ENCODE peak calls at places on chromosomes 6 and 20, in ten cellular contexts. L is OCI-LY7, Q is SK-N-SH, D is psoas muscle, C is fibroblast of lung, P is SJSA1, I is pancreas, R is esophagus squamous epithelium, H is IMR-90, E is suprapubic skin. K is an unnamed sample.

GRCh38 chr6:1667012-1667804 is 57.5 kb downstream of the FOXC1 start:
- DNase-seq in E (no peak), Q (peak; percentile 74), R (no peak), L (no peak), I (no peak), P (no peak), C (peak; percentile 58), D (no peak), H (peak; percentile 97), K (no peak)

GRCh38 chr20:5033566-5033965 is 32.3 kb upstream of the SLC23A2 start:
- DNase-seq in D (no peak), P (no peak), C (no peak), E (no peak), L (no peak), Q (no peak), H (peak; percentile 47), R (no peak), I (no peak), K (no peak)

GRCh38 chr20:57621426-57622200 is 1.4 kb upstream of the ZBP1 start:
- DNase-seq in H (no peak), E (no peak), R (no peak), P (no peak), Q (no peak), D (no peak), C (no peak), I (no peak), L (no peak), K (no peak)

GRCh38 chr6:99905209-99906106 is 88.6 kb downstream of the MCHR2 start:
- DNase-seq in H (peak; percentile 56), D (no peak), P (peak; percentile 12), L (peak; percentile 42), C (peak; percentile 33), Q (peak; percentile 24), R (no peak), E (no peak), I (peak; percentile 27), K (peak; percentile 66)

GRCh38 chr6:148967546-148967945 is 220.7 kb downstream of the UST start:
- DNase-seq in H (no peak), C (no peak), I (no peak), R (no peak), L (no peak), Q (no peak), P (no peak), D (no peak), E (no peak), K (peak; percentile 59)

GRCh38 chr6:48199502-48199901 is 88.5 kb upstream of the PTCHD4 start:
- DNase-seq in D (no peak), P (no peak), I (no peak), R (no peak), E (no peak), Q (no peak), L (no peak), H (no peak), C (no peak), K (no peak)

GRCh38 chr20:60040471-60041162 is 82.4 kb downstream of the CDH26 start:
- DNase-seq in Q (no peak), D (no peak), C (no peak), P (no peak), H (no peak), L (no peak), R (no peak), I (no peak), E (no peak), K (no peak)

GRCh38 chr6:127342946-127343752 is at the start of gene ECHDC1:
- DNase-seq in C (peak; percentile 81), I (peak; percentile 35), D (peak; percentile 62), Q (peak; percentile 86), P (peak; percentile 84), R (no peak), H (peak; percentile 66), E (peak; percentile 68), L (peak; percentile 76), K (peak; percentile 69)

GRCh38 chr6:4635666-4636065 is 140.5 kb upstream of the CDYL start:
- DNase-seq in D (no peak), R (no peak), P (no peak), L (no peak), E (no peak), H (peak; percentile 48), Q (no peak), C (peak; percentile 76), I (no peak), K (no peak)

GRCh38 chr20:41316009-41316408 is 1.5 kb downstream of the ZHX3 start:
- DNase-seq in P (no peak), D (no peak), Q (no peak), H (no peak), I (no peak), L (no peak), R (no peak), E (no peak), C (peak; percentile 39), K (no peak)
- H3K4me3 ChIP-seq in P (peak overlapping the region; percentile 63), D (peak overlapping the region; percentile 89), Q (peak overlapping the region; percentile 87), H (peak overlapping the region; percentile 33), I (no peak overlapping the region), L (peak overlapping the region; percentile 91), R (peak overlapping the region; percentile 75), E (peak overlapping the region; percentile 76), C (peak overlapping the region; percentile 67), K (no peak overlapping the region)

GRCh38 chr6:37257320-37257633 is 295 bp upstream of the TBC1D22B start:
- DNase-seq in L (no peak), P (no peak), I (no peak), E (no peak), C (no peak), D (no peak), H (no peak), Q (peak; percentile 9), R (no peak), K (no peak)
- H3K27ac ChIP-seq in L (no peak overlapping the region), P (no peak overlapping the region), I (no peak overlapping the region), E (no peak overlapping the region), C (peak overlapping the region; percentile 97), D (peak overlapping the region; percentile 96), H (no peak overlapping the region), Q (no peak overlapping the region), R (peak overlapping the region; percentile 97), K (no peak overlapping the region)

DNA sequence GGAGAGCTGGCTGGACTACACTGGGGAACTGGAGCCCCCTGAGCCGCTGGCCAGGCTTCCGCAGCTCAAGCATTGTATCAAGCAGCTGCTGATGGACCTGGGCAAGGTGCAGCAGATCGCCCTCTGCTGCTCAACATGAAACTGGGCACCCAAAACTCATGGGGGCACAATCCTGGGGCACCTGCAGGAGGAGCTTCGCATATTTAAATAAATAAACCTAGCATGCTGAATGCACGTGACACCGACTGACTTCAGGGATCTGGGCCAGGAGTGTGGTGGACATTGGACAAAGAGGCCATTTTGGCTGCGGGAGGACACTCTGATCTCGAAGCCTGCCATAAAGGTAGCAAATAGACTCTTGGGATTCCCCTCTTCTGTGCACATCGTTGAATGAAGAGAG is 6.8 kb downstream of the SCAND1 start:
- DNase-seq in I (no peak), C (peak; percentile 10), R (no peak), L (peak; percentile 67), H (peak; percentile 4), E (no peak), D (no peak), Q (peak; percentile 58), P (peak; percentile 8), K (peak; percentile 68)
- H3K4me3 ChIP-seq in I (no peak overlapping the region), C (no peak overlapping the region), R (no peak overlapping the region), L (no peak overlapping the region), H (no peak overlapping the region), E (no peak overlapping the region), D (no peak overlapping the region), Q (no peak overlapping the region), P (no peak overlapping the region), K (no peak overlapping the region)

DNA sequence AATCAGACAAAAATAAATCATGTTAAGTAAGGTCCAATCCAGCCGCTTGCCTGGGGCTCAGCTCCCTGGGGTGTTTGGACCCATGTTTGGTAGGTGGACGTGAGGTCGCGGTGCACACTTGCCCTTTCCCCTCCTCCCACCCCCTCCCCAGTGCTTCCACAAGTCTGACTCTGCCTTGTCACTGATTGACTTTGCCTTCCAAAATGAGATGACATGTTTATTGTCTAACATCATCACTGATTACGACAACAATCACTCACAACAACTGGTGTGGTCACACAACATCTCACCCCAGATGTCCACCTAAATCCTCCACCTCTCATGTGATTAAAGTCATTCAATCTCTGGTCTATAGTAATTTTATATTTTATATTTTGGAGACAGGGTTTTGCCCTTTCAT is 56.2 kb downstream of the RIN2 start:
- DNase-seq in R (no peak), D (no peak), I (no peak), H (no peak), C (no peak), Q (no peak), L (no peak), E (no peak), P (peak; percentile 31), K (no peak)
- H3K27ac ChIP-seq in R (no peak overlapping the region), D (peak overlapping the region; percentile 30), I (no peak overlapping the region), H (peak overlapping the region; percentile 89), C (peak overlapping the region; percentile 90), Q (no peak overlapping the region), L (no peak overlapping the region), E (peak overlapping the region; percentile 36), P (peak overlapping the region; percentile 97), K (no peak overlapping the region)

DNA sequence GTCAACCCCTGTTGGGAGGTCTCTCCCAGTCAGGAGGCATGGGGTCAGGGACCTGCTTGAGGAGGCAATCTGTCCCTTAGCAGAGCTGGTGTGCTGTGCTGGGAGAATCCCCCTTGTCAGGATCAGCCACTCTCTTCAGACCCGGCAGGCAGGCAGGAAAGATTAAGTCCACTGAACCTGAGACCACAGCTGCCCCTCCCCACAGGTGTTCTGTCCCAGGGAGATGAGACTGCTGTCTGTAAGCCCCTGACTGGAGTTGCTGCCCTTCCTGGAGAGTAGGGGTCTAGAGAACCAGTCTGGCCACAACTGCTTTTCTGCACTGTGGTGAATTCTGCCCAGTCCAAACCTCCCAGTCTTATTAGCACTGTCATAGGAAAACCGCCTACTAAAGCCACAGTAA is 677.8 kb upstream of the POU3F2 start:
- DNase-seq in L (no peak), C (no peak), R (no peak), H (no peak), E (no peak), Q (no peak), P (no peak), D (no peak), I (no peak), K (peak; percentile 2)
- H3K4me3 ChIP-seq in L (no peak overlapping the region), C (no peak overlapping the region), R (no peak overlapping the region), H (no peak overlapping the region), E (no peak overlapping the region), Q (no peak overlapping the region), P (no peak overlapping the region), D (no peak overlapping the region), I (no peak overlapping the region), K (no peak overlapping the region)

GRCh38 chr20:20446001-20446400 is 78.1 kb downstream of the INSM1 start:
- DNase-seq in D (no peak), R (no peak), E (no peak), I (no peak), P (no peak), Q (no peak), H (no peak), L (no peak), C (no peak), K (no peak)
- H3K27ac ChIP-seq in D (no peak overlapping the region), R (no peak overlapping the region), E (no peak overlapping the region), I (no peak overlapping the region), P (no peak overlapping the region), Q (no peak overlapping the region), H (no peak overlapping the region), L (no peak overlapping the region), C (no peak overlapping the region), K (no peak overlapping the region)